ENCODE peak calls at places on chromosomes 1 and 21, in seven cellular contexts. One of them, this sample, is unnamed.

GRCh38 chr21:45164838-45165237 is 90.5 kb downstream of the ADARB1 start:
- DNase-seq in neuronal stem cell: no peak
- DNase-seq in IMR-90: no peak
- DNase-seq in mesendoderm: no peak
- DNase-seq in H9: peak
- DNase-seq in H1: no peak
- DNase-seq in mesenchymal stem cell: no peak
- DNase-seq in this sample: no peak

GRCh38 chr1:233327938-233328660 is 575 bp downstream of the MAP3K21 start:
- DNase-seq in neuronal stem cell: peak
- DNase-seq in IMR-90: no peak
- DNase-seq in mesendoderm: peak
- DNase-seq in H9: peak
- DNase-seq in H1: no peak
- DNase-seq in mesenchymal stem cell: peak
- DNase-seq in this sample: peak

GRCh38 chr1:174398246-174398645 is 49.5 kb upstream of the GPR52 start:
- DNase-seq in neuronal stem cell: no peak
- DNase-seq in IMR-90: peak
- DNase-seq in mesendoderm: no peak
- DNase-seq in H9: no peak
- DNase-seq in H1: no peak
- DNase-seq in mesenchymal stem cell: peak
- DNase-seq in this sample: no peak

GRCh38 chr1:93846929-93847810 is 31.8 kb downstream of the DNTTIP2 start:
- DNase-seq in neuronal stem cell: peak
- DNase-seq in IMR-90: peak
- DNase-seq in mesendoderm: peak
- DNase-seq in H9: peak
- DNase-seq in H1: peak
- DNase-seq in mesenchymal stem cell: peak
- DNase-seq in this sample: peak

GRCh38 chr21:15852146-15852545 is 122.4 kb downstream of the USP25 start:
- DNase-seq in neuronal stem cell: no peak
- DNase-seq in IMR-90: no peak
- DNase-seq in mesendoderm: no peak
- DNase-seq in H9: no peak
- DNase-seq in H1: no peak
- DNase-seq in mesenchymal stem cell: no peak
- DNase-seq in this sample: no peak

GRCh38 chr1:93980320-93980744 is 71.1 kb upstream of the GCLM start:
- DNase-seq in neuronal stem cell: peak
- DNase-seq in IMR-90: no peak
- DNase-seq in mesendoderm: peak
- DNase-seq in H9: peak
- DNase-seq in H1: no peak
- DNase-seq in mesenchymal stem cell: no peak
- DNase-seq in this sample: peak

GRCh38 chr1:81558291-81559076 is 242.2 kb upstream of the ADGRL2 start:
- DNase-seq in neuronal stem cell: no peak
- DNase-seq in IMR-90: no peak
- DNase-seq in mesendoderm: peak
- DNase-seq in H9: no peak
- DNase-seq in H1: no peak
- DNase-seq in mesenchymal stem cell: no peak
- DNase-seq in this sample: no peak

GRCh38 chr1:221192055-221192454 is 312.8 kb downstream of the HLX start:
- DNase-seq in neuronal stem cell: no peak
- DNase-seq in IMR-90: no peak
- DNase-seq in mesendoderm: no peak
- DNase-seq in H9: no peak
- DNase-seq in H1: no peak
- DNase-seq in mesenchymal stem cell: no peak
- DNase-seq in this sample: no peak

GRCh38 chr1:168469690-168470089 is 74.1 kb downstream of the XCL2 start:
- DNase-seq in neuronal stem cell: no peak
- DNase-seq in IMR-90: peak
- DNase-seq in mesendoderm: peak
- DNase-seq in H9: no peak
- DNase-seq in H1: no peak
- DNase-seq in mesenchymal stem cell: peak
- DNase-seq in this sample: peak

GRCh38 chr1:245225267-245225666 is 70.5 kb downstream of the KIF26B start:
- DNase-seq in neuronal stem cell: no peak
- DNase-seq in IMR-90: peak
- DNase-seq in mesendoderm: peak
- DNase-seq in H9: peak
- DNase-seq in H1: no peak
- DNase-seq in mesenchymal stem cell: peak
- DNase-seq in this sample: no peak

GRCh38 chr1:234842726-234843641 is 233.0 kb upstream of the IRF2BP2 start:
- DNase-seq in neuronal stem cell: no peak
- DNase-seq in IMR-90: peak
- DNase-seq in mesendoderm: no peak
- DNase-seq in H9: no peak
- DNase-seq in H1: no peak
- DNase-seq in mesenchymal stem cell: no peak
- DNase-seq in this sample: no peak

GRCh38 chr1:48619529-48619928 is 147.5 kb upstream of the SPATA6 start:
- DNase-seq in neuronal stem cell: no peak
- DNase-seq in IMR-90: peak
- DNase-seq in mesendoderm: peak
- DNase-seq in H9: peak
- DNase-seq in H1: peak
- DNase-seq in mesenchymal stem cell: no peak
- DNase-seq in this sample: peak

GRCh38 chr1:60025552-60025951 is 48.0 kb downstream of the C1orf87 start:
- DNase-seq in neuronal stem cell: no peak
- DNase-seq in IMR-90: no peak
- DNase-seq in mesendoderm: no peak
- DNase-seq in H9: no peak
- DNase-seq in H1: no peak
- DNase-seq in mesenchymal stem cell: no peak
- DNase-seq in this sample: no peak

GRCh38 chr1:228434674-228435073 is 18.0 kb upstream of the TRIM17 start:
- DNase-seq in neuronal stem cell: no peak
- DNase-seq in IMR-90: no peak
- DNase-seq in mesendoderm: peak
- DNase-seq in H9: no peak
- DNase-seq in H1: no peak
- DNase-seq in mesenchymal stem cell: no peak
- DNase-seq in this sample: no peak

GRCh38 chr1:20484526-20485462 is 1.2 kb downstream of the CAMK2N1 start:
- DNase-seq in neuronal stem cell: peak
- DNase-seq in IMR-90: no peak
- DNase-seq in mesendoderm: peak
- DNase-seq in H9: no peak
- DNase-seq in H1: no peak
- DNase-seq in mesenchymal stem cell: peak
- DNase-seq in this sample: no peak

GRCh38 chr1:172980456-172980855 is 70.3 kb downstream of the TNFSF18 start:
- DNase-seq in neuronal stem cell: no peak
- DNase-seq in IMR-90: peak
- DNase-seq in mesendoderm: no peak
- DNase-seq in H9: no peak
- DNase-seq in H1: no peak
- DNase-seq in mesenchymal stem cell: peak
- DNase-seq in this sample: no peak

DNA sequence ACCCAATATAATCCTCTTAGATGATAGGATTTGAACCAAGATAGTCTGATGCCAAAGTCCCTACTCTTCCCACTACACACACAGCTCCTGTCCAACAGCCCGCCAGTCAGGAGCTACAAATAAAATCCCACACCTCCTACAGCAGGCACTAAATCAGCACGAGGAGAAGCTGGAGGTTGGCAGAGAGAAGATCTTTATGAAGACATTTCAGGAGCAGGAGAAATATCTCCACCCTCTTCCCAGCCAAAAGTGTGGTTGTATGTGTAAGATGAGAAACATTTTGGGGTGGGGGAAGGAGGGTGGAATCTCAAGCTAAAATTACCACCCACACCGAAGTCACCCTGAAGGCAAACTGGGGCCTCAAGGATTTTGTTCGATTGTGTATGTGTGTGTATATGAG is 54.5 kb downstream of the PLXNA2 start:
- DNase-seq in neuronal stem cell: no peak
- DNase-seq in IMR-90: no peak
- DNase-seq in mesendoderm: no peak
- DNase-seq in H9: no peak
- DNase-seq in H1: no peak
- DNase-seq in mesenchymal stem cell: no peak
- DNase-seq in this sample: no peak
- H2AK5ac ChIP-seq in neuronal stem cell: no peak
- H2AK5ac ChIP-seq in IMR-90: no peak
- H2AK5ac ChIP-seq in mesendoderm: no peak
- H2AK5ac ChIP-seq in H9: no peak
- H2AK5ac ChIP-seq in H1: no peak
- H2AK5ac ChIP-seq in mesenchymal stem cell: no peak
- H2AK5ac ChIP-seq in this sample: peak

GRCh38 chr1:110069302-110070281 is 880 bp downstream of the ALX3 start:
- DNase-seq in neuronal stem cell: no peak
- DNase-seq in IMR-90: no peak
- DNase-seq in mesendoderm: no peak
- DNase-seq in H9: peak
- DNase-seq in H1: no peak
- DNase-seq in mesenchymal stem cell: peak
- DNase-seq in this sample: no peak
- H3K9ac ChIP-seq in neuronal stem cell: peak
- H3K9ac ChIP-seq in IMR-90: no peak
- H3K9ac ChIP-seq in mesendoderm: peak
- H3K9ac ChIP-seq in H9: no peak
- H3K9ac ChIP-seq in H1: no peak
- H3K9ac ChIP-seq in mesenchymal stem cell: no peak
- H3K9ac ChIP-seq in this sample: no peak

GRCh38 chr1:67652800-67653199 is 32.2 kb upstream of the GADD45A start:
- DNase-seq in neuronal stem cell: no peak
- DNase-seq in IMR-90: peak
- DNase-seq in mesendoderm: no peak
- DNase-seq in H9: no peak
- DNase-seq in H1: no peak
- DNase-seq in mesenchymal stem cell: peak
- DNase-seq in this sample: no peak

GRCh38 chr1:67659229-67659628 is 25.8 kb upstream of the GADD45A start:
- DNase-seq in neuronal stem cell: no peak
- DNase-seq in IMR-90: no peak
- DNase-seq in mesendoderm: no peak
- DNase-seq in H9: no peak
- DNase-seq in H1: no peak
- DNase-seq in mesenchymal stem cell: no peak
- DNase-seq in this sample: no peak

GRCh38 chr1:67651031-67651430 is 34.0 kb upstream of the GADD45A start:
- DNase-seq in neuronal stem cell: no peak
- DNase-seq in IMR-90: no peak
- DNase-seq in mesendoderm: peak
- DNase-seq in H9: no peak
- DNase-seq in H1: no peak
- DNase-seq in mesenchymal stem cell: no peak
- DNase-seq in this sample: no peak

GRCh38 chr1:67653304-67653703 is 31.7 kb upstream of the GADD45A start:
- DNase-seq in neuronal stem cell: no peak
- DNase-seq in IMR-90: no peak
- DNase-seq in mesendoderm: no peak
- DNase-seq in H9: no peak
- DNase-seq in H1: no peak
- DNase-seq in mesenchymal stem cell: no peak
- DNase-seq in this sample: no peak

GRCh38 chr1:67655581-67655980 is 29.4 kb upstream of the GADD45A start:
- DNase-seq in neuronal stem cell: no peak
- DNase-seq in IMR-90: no peak
- DNase-seq in mesendoderm: no peak
- DNase-seq in H9: no peak
- DNase-seq in H1: no peak
- DNase-seq in mesenchymal stem cell: no peak
- DNase-seq in this sample: no peak
- H2AK5ac ChIP-seq in neuronal stem cell: no peak
- H2AK5ac ChIP-seq in IMR-90: no peak
- H2AK5ac ChIP-seq in mesendoderm: no peak
- H2AK5ac ChIP-seq in H9: no peak
- H2AK5ac ChIP-seq in H1: no peak
- H2AK5ac ChIP-seq in mesenchymal stem cell: no peak
- H2AK5ac ChIP-seq in this sample: no peak

GRCh38 chr1:203648281-203648680 is 21.6 kb downstream of the ATP2B4 start:
- DNase-seq in neuronal stem cell: no peak
- DNase-seq in IMR-90: no peak
- DNase-seq in mesendoderm: no peak
- DNase-seq in H9: no peak
- DNase-seq in H1: no peak
- DNase-seq in mesenchymal stem cell: no peak
- DNase-seq in this sample: no peak

GRCh38 chr1:203643213-203644045 is 16.8 kb downstream of the ATP2B4 start:
- DNase-seq in neuronal stem cell: no peak
- DNase-seq in IMR-90: peak
- DNase-seq in mesendoderm: no peak
- DNase-seq in H9: no peak
- DNase-seq in H1: no peak
- DNase-seq in mesenchymal stem cell: peak
- DNase-seq in this sample: no peak

GRCh38 chr1:203644191-203644590 is 17.6 kb downstream of the ATP2B4 start:
- DNase-seq in neuronal stem cell: no peak
- DNase-seq in IMR-90: no peak
- DNase-seq in mesendoderm: no peak
- DNase-seq in H9: no peak
- DNase-seq in H1: no peak
- DNase-seq in mesenchymal stem cell: no peak
- DNase-seq in this sample: no peak

GRCh38 chr1:203645996-203646395 is 19.4 kb downstream of the ATP2B4 start:
- DNase-seq in neuronal stem cell: no peak
- DNase-seq in IMR-90: peak
- DNase-seq in mesendoderm: no peak
- DNase-seq in H9: no peak
- DNase-seq in H1: no peak
- DNase-seq in mesenchymal stem cell: peak
- DNase-seq in this sample: peak

DNA sequence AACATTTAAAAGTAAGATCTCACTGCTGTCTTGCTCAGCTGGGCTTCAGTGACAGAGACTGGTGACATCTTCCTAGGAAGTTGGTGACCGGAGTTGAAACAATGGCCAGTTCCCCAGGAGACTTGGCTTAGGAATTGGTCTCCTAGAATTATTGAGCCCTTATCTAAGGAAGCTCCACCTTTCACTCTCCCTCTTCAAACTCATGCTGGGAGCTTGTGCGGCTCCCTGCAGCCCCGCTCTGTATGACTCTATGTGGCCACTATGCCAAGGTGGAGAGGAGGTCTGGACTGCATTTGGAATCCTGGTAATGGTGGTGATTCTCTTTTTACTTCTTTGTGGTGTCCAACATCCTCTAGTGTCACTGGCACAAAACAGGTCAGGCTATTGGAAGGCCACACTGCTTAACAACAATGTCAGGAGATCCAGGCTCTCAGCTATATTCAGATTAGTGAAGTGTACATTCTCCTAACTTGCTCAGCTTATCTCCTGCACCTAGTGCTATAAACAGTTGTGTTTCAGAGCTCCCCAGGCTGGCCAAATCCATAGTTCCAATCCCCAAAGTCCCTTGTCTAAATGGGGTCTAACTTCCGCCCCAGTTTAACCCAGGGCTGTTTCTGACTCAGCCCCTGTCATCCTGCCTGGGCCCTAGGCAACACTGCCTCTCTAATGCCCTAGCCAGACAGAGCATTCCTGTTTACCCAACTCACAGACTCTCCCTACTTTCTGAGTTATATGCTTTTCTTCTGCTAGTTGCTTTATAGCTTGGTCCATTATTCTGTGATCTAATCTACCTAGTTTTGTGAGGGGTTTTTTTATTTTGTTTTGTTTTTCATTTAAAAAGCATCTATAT is 18.3 kb downstream of the ATP2B4 start:
- DNase-seq in neuronal stem cell: no peak
- DNase-seq in IMR-90: peak
- DNase-seq in mesendoderm: peak
- DNase-seq in H9: no peak
- DNase-seq in H1: no peak
- DNase-seq in mesenchymal stem cell: peak
- DNase-seq in this sample: peak
- H3K9ac ChIP-seq in neuronal stem cell: no peak
- H3K9ac ChIP-seq in IMR-90: no peak
- H3K9ac ChIP-seq in mesendoderm: no peak
- H3K9ac ChIP-seq in H9: no peak
- H3K9ac ChIP-seq in H1: no peak
- H3K9ac ChIP-seq in mesenchymal stem cell: peak
- H3K9ac ChIP-seq in this sample: no peak